ENCODE peak calls at places on chromosomes 3 and 15, in four cellular contexts. A, D, U and K are unnamed samples.

GRCh38 chr3:133283958-133284807 is 115.7 kb upstream of the BFSP2 start:
- DNase-seq in D (no peak), U (no peak), A (no peak), K (no peak)

GRCh38 chr3:49998326-49998725 is 58.4 kb downstream of the RBM6 start:
- DNase-seq in U (peak), A (no peak), D (no peak), K (no peak)

GRCh38 chr15:31308185-31308639 is 18.4 kb upstream of the KLF13 start:
- DNase-seq in U (no peak), D (no peak), A (no peak), K (peak)

GRCh38 chr15:33344111-33344510 is 33.3 kb downstream of the RYR3 start:
- DNase-seq in A (no peak), D (no peak), U (no peak), K (no peak)

GRCh38 chr3:64002248-64002647 is 21.0 kb downstream of the PSMD6 start:
- DNase-seq in U (no peak), A (no peak), D (no peak), K (no peak)

GRCh38 chr3:107392549-107393165 is 15.4 kb downstream of the CCDC54 start:
- DNase-seq in A (no peak), U (peak), D (no peak), K (no peak)

GRCh38 chr3:134446800-134447199 is 39.0 kb downstream of the ANAPC13 start:
- DNase-seq in A (no peak), D (no peak), U (no peak), K (no peak)

GRCh38 chr3:25532763-25533162 is 104.7 kb downstream of the RARB start:
- DNase-seq in A (no peak), D (no peak), U (no peak), K (peak)

GRCh38 chr3:126971891-126972351 is 11.0 kb upstream of the PLXNA1 start:
- DNase-seq in A (peak), D (no peak), U (no peak), K (no peak)

GRCh38 chr3:144054766-144055165 is 83.1 kb downstream of the DIPK2A start:
- DNase-seq in D (no peak), A (no peak), U (no peak), K (no peak)

GRCh38 chr3:134611516-134611915 is 39.3 kb downstream of the KY start:
- DNase-seq in A (no peak), U (no peak), D (no peak), K (no peak)

GRCh38 chr3:183061431-183062172 is 37.7 kb downstream of the MCCC1 start:
- DNase-seq in U (peak), D (no peak), A (no peak), K (no peak)

GRCh38 chr15:38894260-38894948 is 329.8 kb upstream of the RASGRP1 start:
- DNase-seq in D (no peak), U (peak), A (no peak), K (no peak)

GRCh38 chr15:70128757-70129140 is 31.0 kb upstream of the TLE3 start:
- DNase-seq in U (no peak), A (no peak), D (no peak), K (no peak)

GRCh38 chr15:91407237-91407889 is 307.3 kb downstream of the SV2B start:
- DNase-seq in A (no peak), D (no peak), U (peak), K (no peak)